ENCODE peak calls at places on chromosomes 11 and 22, in nine cellular contexts. One of them, this sample, is unnamed.

GRCh38 chr11:96161271-96162089 is 181.5 kb downstream of the MAML2 start:
- DNase-seq in body of pancreas: no peak
- DNase-seq in adrenal gland: no peak
- DNase-seq in A549: no peak
- DNase-seq in IMR-90: peak
- DNase-seq in uterus: no peak
- DNase-seq in heart left ventricle: no peak
- DNase-seq in ovary: no peak
- DNase-seq in spleen: no peak
- DNase-seq in this sample: no peak

GRCh38 chr22:32994046-32994827 is 63.9 kb downstream of the SYN3 start:
- DNase-seq in body of pancreas: no peak
- DNase-seq in adrenal gland: no peak
- DNase-seq in A549: no peak
- DNase-seq in IMR-90: no peak
- DNase-seq in uterus: no peak
- DNase-seq in heart left ventricle: no peak
- DNase-seq in ovary: no peak
- DNase-seq in spleen: no peak
- DNase-seq in this sample: no peak

GRCh38 chr22:20435436-20436308 is 2.0 kb downstream of the SCARF2 start:
- DNase-seq in body of pancreas: no peak
- DNase-seq in adrenal gland: no peak
- DNase-seq in A549: no peak
- DNase-seq in IMR-90: no peak
- DNase-seq in uterus: no peak
- DNase-seq in heart left ventricle: no peak
- DNase-seq in ovary: no peak
- DNase-seq in spleen: peak
- DNase-seq in this sample: no peak

GRCh38 chr11:2517016-2517385 is 72.2 kb downstream of the KCNQ1 start:
- DNase-seq in body of pancreas: no peak
- DNase-seq in adrenal gland: no peak
- DNase-seq in A549: no peak
- DNase-seq in IMR-90: no peak
- DNase-seq in uterus: no peak
- DNase-seq in heart left ventricle: no peak
- DNase-seq in ovary: peak
- DNase-seq in spleen: peak
- DNase-seq in this sample: no peak

GRCh38 chr11:8566613-8567210 is 27.3 kb downstream of the STK33 start:
- DNase-seq in body of pancreas: no peak
- DNase-seq in adrenal gland: no peak
- DNase-seq in A549: no peak
- DNase-seq in IMR-90: peak
- DNase-seq in uterus: no peak
- DNase-seq in heart left ventricle: no peak
- DNase-seq in ovary: no peak
- DNase-seq in spleen: no peak
- DNase-seq in this sample: no peak

GRCh38 chr11:125069796-125070195 is 6.7 kb downstream of the SLC37A2 start:
- DNase-seq in body of pancreas: no peak
- DNase-seq in adrenal gland: no peak
- DNase-seq in A549: no peak
- DNase-seq in IMR-90: peak
- DNase-seq in uterus: no peak
- DNase-seq in heart left ventricle: no peak
- DNase-seq in ovary: no peak
- DNase-seq in spleen: peak
- DNase-seq in this sample: no peak

GRCh38 chr22:49767355-49768062 is 60.2 kb downstream of the BRD1 start:
- DNase-seq in body of pancreas: no peak
- DNase-seq in adrenal gland: no peak
- DNase-seq in A549: peak
- DNase-seq in IMR-90: peak
- DNase-seq in uterus: no peak
- DNase-seq in heart left ventricle: no peak
- DNase-seq in ovary: peak
- DNase-seq in spleen: peak
- DNase-seq in this sample: no peak

GRCh38 chr11:126385991-126386728 is 30.7 kb downstream of the ST3GAL4 start:
- DNase-seq in body of pancreas: no peak
- DNase-seq in adrenal gland: no peak
- DNase-seq in A549: no peak
- DNase-seq in IMR-90: no peak
- DNase-seq in uterus: no peak
- DNase-seq in heart left ventricle: no peak
- DNase-seq in ovary: no peak
- DNase-seq in spleen: peak
- DNase-seq in this sample: no peak

GRCh38 chr11:130314184-130314748 is 451 bp downstream of the ZBTB44 start:
- DNase-seq in body of pancreas: peak
- DNase-seq in adrenal gland: peak
- DNase-seq in A549: peak
- DNase-seq in IMR-90: peak
- DNase-seq in uterus: peak
- DNase-seq in heart left ventricle: peak
- DNase-seq in ovary: peak
- DNase-seq in spleen: peak
- DNase-seq in this sample: peak

GRCh38 chr11:46281374-46281831 is 3.9 kb downstream of the CREB3L1 start:
- DNase-seq in body of pancreas: no peak
- DNase-seq in adrenal gland: no peak
- DNase-seq in A549: no peak
- DNase-seq in IMR-90: peak
- DNase-seq in uterus: peak
- DNase-seq in heart left ventricle: no peak
- DNase-seq in ovary: no peak
- DNase-seq in spleen: no peak
- DNase-seq in this sample: no peak

GRCh38 chr11:92219476-92219875 is 5.1 kb upstream of the FAT3 start:
- DNase-seq in body of pancreas: no peak
- DNase-seq in adrenal gland: no peak
- DNase-seq in A549: no peak
- DNase-seq in IMR-90: no peak
- DNase-seq in uterus: no peak
- DNase-seq in heart left ventricle: no peak
- DNase-seq in ovary: no peak
- DNase-seq in spleen: no peak
- DNase-seq in this sample: no peak

GRCh38 chr11:35715649-35716048 is 53.1 kb downstream of the TRIM44 start:
- DNase-seq in body of pancreas: no peak
- DNase-seq in adrenal gland: no peak
- DNase-seq in A549: no peak
- DNase-seq in IMR-90: no peak
- DNase-seq in uterus: no peak
- DNase-seq in heart left ventricle: no peak
- DNase-seq in ovary: no peak
- DNase-seq in spleen: no peak
- DNase-seq in this sample: no peak

GRCh38 chr11:47498584-47499152 is 49.7 kb upstream of the RAPSN start:
- DNase-seq in body of pancreas: no peak
- DNase-seq in adrenal gland: no peak
- DNase-seq in A549: no peak
- DNase-seq in IMR-90: no peak
- DNase-seq in uterus: no peak
- DNase-seq in heart left ventricle: no peak
- DNase-seq in ovary: no peak
- DNase-seq in spleen: no peak
- DNase-seq in this sample: no peak
- TF ChIP-seq POLR2A in body of pancreas: no peak
- TF ChIP-seq POLR2A in adrenal gland: no peak
- TF ChIP-seq POLR2A in A549: no peak
- TF ChIP-seq POLR2A in IMR-90: no peak
- TF ChIP-seq POLR2A in uterus: no peak
- TF ChIP-seq POLR2A in heart left ventricle: no peak
- TF ChIP-seq POLR2A in ovary: no peak
- TF ChIP-seq POLR2A in spleen: no peak
- TF ChIP-seq POLR2A in this sample: no peak

GRCh38 chr11:128696930-128697329 is 3.1 kb downstream of the FLI1 start:
- DNase-seq in body of pancreas: no peak
- DNase-seq in adrenal gland: no peak
- DNase-seq in A549: no peak
- DNase-seq in IMR-90: no peak
- DNase-seq in uterus: no peak
- DNase-seq in heart left ventricle: no peak
- DNase-seq in ovary: no peak
- DNase-seq in spleen: no peak
- DNase-seq in this sample: no peak
- H3K27ac ChIP-seq in body of pancreas: no peak
- H3K27ac ChIP-seq in adrenal gland: no peak
- H3K27ac ChIP-seq in A549: no peak
- H3K27ac ChIP-seq in IMR-90: no peak
- H3K27ac ChIP-seq in uterus: peak
- H3K27ac ChIP-seq in heart left ventricle: peak
- H3K27ac ChIP-seq in ovary: no peak
- H3K27ac ChIP-seq in spleen: peak
- H3K27ac ChIP-seq in this sample: peak

GRCh38 chr11:115146425-115146824 is 357.8 kb downstream of the CADM1 start:
- DNase-seq in body of pancreas: no peak
- DNase-seq in adrenal gland: no peak
- DNase-seq in A549: no peak
- DNase-seq in IMR-90: no peak
- DNase-seq in uterus: no peak
- DNase-seq in heart left ventricle: no peak
- DNase-seq in ovary: no peak
- DNase-seq in spleen: no peak
- DNase-seq in this sample: no peak

GRCh38 chr11:115147243-115147807 is 356.9 kb downstream of the CADM1 start:
- DNase-seq in body of pancreas: no peak
- DNase-seq in adrenal gland: no peak
- DNase-seq in A549: no peak
- DNase-seq in IMR-90: no peak
- DNase-seq in uterus: no peak
- DNase-seq in heart left ventricle: no peak
- DNase-seq in ovary: no peak
- DNase-seq in spleen: no peak
- DNase-seq in this sample: no peak

GRCh38 chr11:115148101-115148500 is 356.1 kb downstream of the CADM1 start:
- DNase-seq in body of pancreas: no peak
- DNase-seq in adrenal gland: no peak
- DNase-seq in A549: no peak
- DNase-seq in IMR-90: no peak
- DNase-seq in uterus: no peak
- DNase-seq in heart left ventricle: no peak
- DNase-seq in ovary: no peak
- DNase-seq in spleen: no peak
- DNase-seq in this sample: no peak

GRCh38 chr11:115151010-115151409 is 353.2 kb downstream of the CADM1 start:
- DNase-seq in body of pancreas: no peak
- DNase-seq in adrenal gland: no peak
- DNase-seq in A549: no peak
- DNase-seq in IMR-90: no peak
- DNase-seq in uterus: no peak
- DNase-seq in heart left ventricle: no peak
- DNase-seq in ovary: no peak
- DNase-seq in spleen: no peak
- DNase-seq in this sample: no peak

DNA sequence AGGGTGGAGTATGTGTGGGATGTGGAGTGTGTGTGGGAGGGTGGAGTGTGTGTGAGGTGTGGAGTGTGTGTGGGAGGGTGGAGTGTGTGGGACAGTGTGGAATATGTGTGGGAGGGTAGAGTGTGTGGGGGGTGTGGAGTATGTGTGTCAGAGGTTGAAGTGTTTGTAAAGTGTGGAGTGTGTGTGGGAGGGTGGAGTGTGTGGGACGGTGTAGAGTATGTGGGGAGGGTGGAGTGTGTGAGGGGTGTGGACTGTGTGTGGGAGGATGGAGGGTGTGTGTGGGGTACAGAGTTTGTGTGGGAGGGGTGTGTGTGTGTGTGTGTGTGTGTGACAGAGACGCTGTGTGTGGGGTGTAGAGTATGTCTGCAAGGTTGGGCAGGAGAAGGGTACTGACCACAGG is 355.5 kb downstream of the CADM1 start:
- DNase-seq in body of pancreas: no peak
- DNase-seq in adrenal gland: no peak
- DNase-seq in A549: no peak
- DNase-seq in IMR-90: no peak
- DNase-seq in uterus: no peak
- DNase-seq in heart left ventricle: no peak
- DNase-seq in ovary: no peak
- DNase-seq in spleen: no peak
- DNase-seq in this sample: no peak
- TF ChIP-seq CTCF in body of pancreas: no peak
- TF ChIP-seq CTCF in adrenal gland: no peak
- TF ChIP-seq CTCF in A549: no peak
- TF ChIP-seq CTCF in IMR-90: no peak
- TF ChIP-seq CTCF in uterus: no peak
- TF ChIP-seq CTCF in heart left ventricle: no peak
- TF ChIP-seq CTCF in ovary: no peak
- TF ChIP-seq CTCF in spleen: no peak
- TF ChIP-seq CTCF in this sample: no peak

GRCh38 chr11:97740783-97741151 is 1280.0 kb upstream of the CNTN5 start:
- DNase-seq in body of pancreas: no peak
- DNase-seq in adrenal gland: no peak
- DNase-seq in A549: no peak
- DNase-seq in IMR-90: no peak
- DNase-seq in uterus: no peak
- DNase-seq in heart left ventricle: no peak
- DNase-seq in ovary: no peak
- DNase-seq in spleen: no peak
- DNase-seq in this sample: no peak

GRCh38 chr11:97743205-97743742 is 1277.5 kb upstream of the CNTN5 start:
- DNase-seq in body of pancreas: no peak
- DNase-seq in adrenal gland: no peak
- DNase-seq in A549: no peak
- DNase-seq in IMR-90: peak
- DNase-seq in uterus: no peak
- DNase-seq in heart left ventricle: no peak
- DNase-seq in ovary: no peak
- DNase-seq in spleen: no peak
- DNase-seq in this sample: no peak

GRCh38 chr11:97746832-97747231 is 1273.9 kb upstream of the CNTN5 start:
- DNase-seq in body of pancreas: no peak
- DNase-seq in adrenal gland: no peak
- DNase-seq in A549: no peak
- DNase-seq in IMR-90: no peak
- DNase-seq in uterus: no peak
- DNase-seq in heart left ventricle: no peak
- DNase-seq in ovary: no peak
- DNase-seq in spleen: no peak
- DNase-seq in this sample: no peak

GRCh38 chr11:97742717-97743116 is 1278.0 kb upstream of the CNTN5 start:
- DNase-seq in body of pancreas: no peak
- DNase-seq in adrenal gland: no peak
- DNase-seq in A549: no peak
- DNase-seq in IMR-90: peak
- DNase-seq in uterus: no peak
- DNase-seq in heart left ventricle: no peak
- DNase-seq in ovary: no peak
- DNase-seq in spleen: no peak
- DNase-seq in this sample: no peak

DNA sequence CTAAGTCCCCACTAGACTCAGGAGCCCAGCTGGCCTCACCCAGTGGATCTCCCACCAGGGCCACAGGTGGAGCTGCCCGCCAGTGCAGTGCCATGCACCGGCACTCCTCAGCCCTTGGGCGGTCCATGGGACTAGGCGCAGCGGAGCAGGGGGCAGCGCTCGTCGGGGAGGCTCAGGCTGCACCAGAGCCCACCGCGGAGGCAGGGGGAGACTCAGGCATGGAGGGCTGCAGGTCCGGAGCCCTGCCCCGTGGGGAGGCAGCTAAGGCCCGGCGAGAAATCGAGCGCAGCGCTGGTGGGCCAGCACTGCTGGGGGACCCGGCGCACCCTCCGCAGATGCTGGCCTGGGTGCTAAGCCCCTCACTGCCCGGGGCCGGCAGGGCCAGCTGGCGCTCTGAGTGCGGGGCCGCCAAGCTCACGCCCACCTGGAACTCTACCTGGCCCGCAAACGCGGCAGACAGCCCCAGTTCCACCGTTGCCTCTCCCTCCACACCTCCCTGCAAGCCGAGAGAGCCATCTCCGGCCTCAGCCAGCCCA is 1275.2 kb upstream of the CNTN5 start:
- DNase-seq in body of pancreas: no peak
- DNase-seq in adrenal gland: no peak
- DNase-seq in A549: no peak
- DNase-seq in IMR-90: no peak
- DNase-seq in uterus: no peak
- DNase-seq in heart left ventricle: no peak
- DNase-seq in ovary: no peak
- DNase-seq in spleen: peak
- DNase-seq in this sample: no peak
- TF ChIP-seq POLR2A in body of pancreas: no peak
- TF ChIP-seq POLR2A in adrenal gland: no peak
- TF ChIP-seq POLR2A in A549: no peak
- TF ChIP-seq POLR2A in IMR-90: no peak
- TF ChIP-seq POLR2A in uterus: no peak
- TF ChIP-seq POLR2A in heart left ventricle: no peak
- TF ChIP-seq POLR2A in ovary: no peak
- TF ChIP-seq POLR2A in spleen: no peak
- TF ChIP-seq POLR2A in this sample: no peak

This sample was measured in tibial nerve.